ENCODE peak calls at places on chromosome 11, in seven cellular contexts. V is ovary; L is NCI-H1092; M is stimulated activated CD4-positive, alpha-beta T cell treated with anti-CD3 and anti-CD28 coated beads, Interleukin-15, amount 100 ng/mL, for 1 hour; C is uterus; P is stimulated activated CD8-positive, alpha-beta memory T cell treated with anti-CD3 and anti-CD28 coated beads, Interleukin-2, amount 100 ng/mL, for 48 hours; R is osteocyte. K is an unnamed sample.

GRCh38 chr11:118531597-118532084 is 649 bp downstream of the TMEM25 start:
- DNase-seq in V (no peak), L (no peak), M (no peak), R (no peak), C (no peak), P (no peak), K (peak; percentile 66)

GRCh38 chr11:102070766-102071165 is 23.5 kb downstream of the CFAP300 start:
- DNase-seq in C (no peak), M (no peak), L (no peak), R (no peak), P (no peak), V (no peak), K (no peak)

GRCh38 chr11:92141725-92142124 is 82.9 kb upstream of the FAT3 start:
- DNase-seq in P (no peak), C (no peak), R (no peak), L (no peak), M (no peak), V (no peak), K (no peak)

GRCh38 chr11:27293500-27294417 is 69.3 kb downstream of the CCDC34 start:
- DNase-seq in R (no peak), M (no peak), L (no peak), V (no peak), P (no peak), C (no peak), K (no peak)

GRCh38 chr11:3143136-3143880 is 21.8 kb downstream of the OSBPL5 start:
- DNase-seq in V (no peak), L (no peak), P (no peak), M (no peak), C (no peak), R (no peak), K (no peak)

GRCh38 chr11:117146521-117146920 is 2.4 kb downstream of the PAFAH1B2 start:
- DNase-seq in R (no peak), L (no peak), P (no peak), V (no peak), M (no peak), C (no peak), K (no peak)

GRCh38 chr11:59187587-59187986 is 15.7 kb downstream of the DTX4 start:
- DNase-seq in M (no peak), V (no peak), L (no peak), P (no peak), R (no peak), C (peak; percentile 59), K (no peak)

GRCh38 chr11:133547808-133548494 is 15.7 kb upstream of the OPCML start:
- DNase-seq in M (no peak), C (no peak), V (no peak), P (no peak), R (no peak), L (no peak), K (no peak)